ENCODE peak calls at places on chromosomes 4 and X, in seven cellular contexts. One of them, this sample, is unnamed.

GRCh38 chrX:116605576-116605975 is 142.8 kb upstream of the CT83 start:
- DNase-seq in fibroblast of mammary gland: no peak
- DNase-seq in progenitor cell of endocrine pancreas: no peak
- DNase-seq in nephron progenitor cell: no peak
- DNase-seq in GM12865: no peak
- DNase-seq in endothelial cell: no peak
- DNase-seq in body of pancreas: no peak
- DNase-seq in this sample: no peak

GRCh38 chr4:143558823-143559756 is 45.6 kb downstream of the SMARCA5 start:
- DNase-seq in fibroblast of mammary gland: peak
- DNase-seq in progenitor cell of endocrine pancreas: peak
- DNase-seq in nephron progenitor cell: peak
- DNase-seq in GM12865: peak
- DNase-seq in endothelial cell: peak
- DNase-seq in body of pancreas: peak
- DNase-seq in this sample: no peak

GRCh38 chrX:48826876-48827653 is 752 bp downstream of the ERAS start:
- DNase-seq in fibroblast of mammary gland: no peak
- DNase-seq in progenitor cell of endocrine pancreas: no peak
- DNase-seq in nephron progenitor cell: no peak
- DNase-seq in GM12865: no peak
- DNase-seq in endothelial cell: no peak
- DNase-seq in body of pancreas: no peak
- DNase-seq in this sample: no peak

GRCh38 chrX:8692886-8693285 is 39.1 kb downstream of the ANOS1 start:
- DNase-seq in fibroblast of mammary gland: peak
- DNase-seq in progenitor cell of endocrine pancreas: no peak
- DNase-seq in nephron progenitor cell: no peak
- DNase-seq in GM12865: no peak
- DNase-seq in endothelial cell: no peak
- DNase-seq in body of pancreas: no peak
- DNase-seq in this sample: no peak

GRCh38 chrX:72120798-72121197 is 10.9 kb downstream of the RTL5 start:
- DNase-seq in fibroblast of mammary gland: peak
- DNase-seq in progenitor cell of endocrine pancreas: no peak
- DNase-seq in nephron progenitor cell: no peak
- DNase-seq in GM12865: no peak
- DNase-seq in endothelial cell: no peak
- DNase-seq in body of pancreas: no peak
- DNase-seq in this sample: no peak

GRCh38 chrX:129478516-129478915 is 44.8 kb downstream of the SMARCA1 start:
- DNase-seq in fibroblast of mammary gland: peak
- DNase-seq in progenitor cell of endocrine pancreas: no peak
- DNase-seq in nephron progenitor cell: no peak
- DNase-seq in GM12865: no peak
- DNase-seq in endothelial cell: no peak
- DNase-seq in body of pancreas: no peak
- DNase-seq in this sample: no peak

GRCh38 chr4:187550256-187550950 is 445.2 kb upstream of the ZFP42 start:
- DNase-seq in fibroblast of mammary gland: no peak
- DNase-seq in progenitor cell of endocrine pancreas: no peak
- DNase-seq in nephron progenitor cell: no peak
- DNase-seq in GM12865: no peak
- DNase-seq in endothelial cell: no peak
- DNase-seq in body of pancreas: no peak
- DNase-seq in this sample: no peak

GRCh38 chr4:53240573-53240972 is 125.3 kb downstream of the SCFD2 start:
- DNase-seq in fibroblast of mammary gland: no peak
- DNase-seq in progenitor cell of endocrine pancreas: no peak
- DNase-seq in nephron progenitor cell: no peak
- DNase-seq in GM12865: no peak
- DNase-seq in endothelial cell: no peak
- DNase-seq in body of pancreas: no peak
- DNase-seq in this sample: no peak

GRCh38 chr4:146165840-146166239 is 9.7 kb upstream of the LSM6 start:
- DNase-seq in fibroblast of mammary gland: peak
- DNase-seq in progenitor cell of endocrine pancreas: no peak
- DNase-seq in nephron progenitor cell: no peak
- DNase-seq in GM12865: peak
- DNase-seq in endothelial cell: no peak
- DNase-seq in body of pancreas: no peak
- DNase-seq in this sample: no peak

GRCh38 chrX:348461-349117 is 30.0 kb upstream of the GTPBP6 start:
- DNase-seq in fibroblast of mammary gland: no peak
- DNase-seq in progenitor cell of endocrine pancreas: no peak
- DNase-seq in nephron progenitor cell: no peak
- DNase-seq in GM12865: no peak
- DNase-seq in endothelial cell: no peak
- DNase-seq in body of pancreas: no peak
- DNase-seq in this sample: peak

GRCh38 chrX:94942603-94943002 is 1268.6 kb downstream of the FAM133A start:
- DNase-seq in fibroblast of mammary gland: no peak
- DNase-seq in progenitor cell of endocrine pancreas: no peak
- DNase-seq in nephron progenitor cell: no peak
- DNase-seq in GM12865: no peak
- DNase-seq in endothelial cell: no peak
- DNase-seq in body of pancreas: no peak
- DNase-seq in this sample: no peak

GRCh38 chrX:109848451-109849050 is 115.5 kb upstream of the ACSL4 start:
- DNase-seq in fibroblast of mammary gland: no peak
- DNase-seq in progenitor cell of endocrine pancreas: no peak
- DNase-seq in nephron progenitor cell: peak
- DNase-seq in GM12865: no peak
- DNase-seq in endothelial cell: no peak
- DNase-seq in body of pancreas: no peak
- DNase-seq in this sample: no peak

GRCh38 chr4:123600921-123601904 is 204.6 kb downstream of the SPRY1 start:
- DNase-seq in fibroblast of mammary gland: no peak
- DNase-seq in progenitor cell of endocrine pancreas: no peak
- DNase-seq in nephron progenitor cell: no peak
- DNase-seq in GM12865: no peak
- DNase-seq in endothelial cell: no peak
- DNase-seq in body of pancreas: no peak
- DNase-seq in this sample: no peak

GRCh38 chr4:30838346-30838745 is 118.2 kb downstream of the PCDH7 start:
- DNase-seq in fibroblast of mammary gland: no peak
- DNase-seq in progenitor cell of endocrine pancreas: no peak
- DNase-seq in nephron progenitor cell: no peak
- DNase-seq in GM12865: no peak
- DNase-seq in endothelial cell: no peak
- DNase-seq in body of pancreas: no peak
- DNase-seq in this sample: no peak

GRCh38 chr4:136581119-136581518 is 951.2 kb downstream of the PCDH18 start:
- DNase-seq in fibroblast of mammary gland: no peak
- DNase-seq in progenitor cell of endocrine pancreas: no peak
- DNase-seq in nephron progenitor cell: no peak
- DNase-seq in GM12865: no peak
- DNase-seq in endothelial cell: no peak
- DNase-seq in body of pancreas: no peak
- DNase-seq in this sample: no peak

GRCh38 chrX:13702390-13702789 is 13.5 kb downstream of the RAB9A start:
- DNase-seq in fibroblast of mammary gland: no peak
- DNase-seq in progenitor cell of endocrine pancreas: no peak
- DNase-seq in nephron progenitor cell: no peak
- DNase-seq in GM12865: no peak
- DNase-seq in endothelial cell: no peak
- DNase-seq in body of pancreas: peak
- DNase-seq in this sample: no peak

GRCh38 chr4:164977243-164978164 is at the start of gene TRIM61:
- DNase-seq in fibroblast of mammary gland: peak
- DNase-seq in progenitor cell of endocrine pancreas: peak
- DNase-seq in nephron progenitor cell: peak
- DNase-seq in GM12865: peak
- DNase-seq in endothelial cell: peak
- DNase-seq in body of pancreas: peak
- DNase-seq in this sample: no peak

GRCh38 chrX:43750248-43750676 is 94.2 kb downstream of the MAOA start:
- DNase-seq in fibroblast of mammary gland: peak
- DNase-seq in progenitor cell of endocrine pancreas: no peak
- DNase-seq in nephron progenitor cell: peak
- DNase-seq in GM12865: peak
- DNase-seq in endothelial cell: peak
- DNase-seq in body of pancreas: peak
- DNase-seq in this sample: no peak

GRCh38 chr4:2080429-2081300 is 21.5 kb downstream of the NAT8L start:
- DNase-seq in fibroblast of mammary gland: no peak
- DNase-seq in progenitor cell of endocrine pancreas: no peak
- DNase-seq in nephron progenitor cell: no peak
- DNase-seq in GM12865: no peak
- DNase-seq in endothelial cell: no peak
- DNase-seq in body of pancreas: no peak
- DNase-seq in this sample: peak

GRCh38 chr4:1092026-1092982 is 21.1 kb downstream of the RNF212 start:
- DNase-seq in fibroblast of mammary gland: no peak
- DNase-seq in progenitor cell of endocrine pancreas: no peak
- DNase-seq in nephron progenitor cell: no peak
- DNase-seq in GM12865: no peak
- DNase-seq in endothelial cell: no peak
- DNase-seq in body of pancreas: no peak
- DNase-seq in this sample: no peak

GRCh38 chr4:56902703-56903102 is 5.0 kb upstream of the REST start:
- DNase-seq in fibroblast of mammary gland: no peak
- DNase-seq in progenitor cell of endocrine pancreas: no peak
- DNase-seq in nephron progenitor cell: no peak
- DNase-seq in GM12865: no peak
- DNase-seq in endothelial cell: no peak
- DNase-seq in body of pancreas: no peak
- DNase-seq in this sample: no peak

GRCh38 chrX:72526534-72527508 is 45.8 kb downstream of the HDAC8 start:
- DNase-seq in fibroblast of mammary gland: peak
- DNase-seq in progenitor cell of endocrine pancreas: no peak
- DNase-seq in nephron progenitor cell: no peak
- DNase-seq in GM12865: peak
- DNase-seq in endothelial cell: no peak
- DNase-seq in body of pancreas: no peak
- DNase-seq in this sample: no peak

DNA sequence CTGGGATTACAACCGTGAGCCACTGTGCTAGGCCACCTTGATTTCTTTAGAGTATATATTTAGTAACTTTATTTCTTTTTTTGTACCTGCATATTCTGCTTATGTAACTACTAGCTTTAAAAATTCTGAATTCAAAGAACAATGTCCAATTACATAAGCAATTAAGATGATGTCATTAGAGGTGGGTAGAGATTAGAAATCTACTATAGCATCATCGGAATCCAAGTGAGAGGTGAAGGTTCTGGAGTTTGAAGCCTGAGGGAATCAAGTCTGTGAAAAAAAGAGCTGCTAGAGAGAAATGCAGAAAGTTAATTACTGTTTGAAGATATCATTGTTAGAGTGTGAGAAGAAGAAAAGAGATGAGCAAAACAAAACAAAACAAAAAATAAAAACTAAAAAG is 79.0 kb upstream of the ENPEP start:
- DNase-seq in fibroblast of mammary gland: no peak
- DNase-seq in progenitor cell of endocrine pancreas: no peak
- DNase-seq in nephron progenitor cell: no peak
- DNase-seq in GM12865: no peak
- DNase-seq in endothelial cell: no peak
- DNase-seq in body of pancreas: no peak
- DNase-seq in this sample: no peak
- TF ChIP-seq CTCF in fibroblast of mammary gland: no peak
- TF ChIP-seq CTCF in progenitor cell of endocrine pancreas: no peak
- TF ChIP-seq CTCF in nephron progenitor cell: no peak
- TF ChIP-seq CTCF in GM12865: no peak
- TF ChIP-seq CTCF in endothelial cell: no peak
- TF ChIP-seq CTCF in body of pancreas: no peak
- TF ChIP-seq CTCF in this sample: no peak

GRCh38 chr4:138828926-138829325 is 186.7 kb upstream of the NOCT start:
- DNase-seq in fibroblast of mammary gland: no peak
- DNase-seq in progenitor cell of endocrine pancreas: no peak
- DNase-seq in nephron progenitor cell: no peak
- DNase-seq in GM12865: no peak
- DNase-seq in endothelial cell: no peak
- DNase-seq in body of pancreas: no peak
- DNase-seq in this sample: no peak

GRCh38 chr4:138835833-138836521 is 179.6 kb upstream of the NOCT start:
- DNase-seq in fibroblast of mammary gland: peak
- DNase-seq in progenitor cell of endocrine pancreas: no peak
- DNase-seq in nephron progenitor cell: no peak
- DNase-seq in GM12865: peak
- DNase-seq in endothelial cell: no peak
- DNase-seq in body of pancreas: peak
- DNase-seq in this sample: no peak

GRCh38 chr4:138832563-138832962 is 183.0 kb upstream of the NOCT start:
- DNase-seq in fibroblast of mammary gland: no peak
- DNase-seq in progenitor cell of endocrine pancreas: no peak
- DNase-seq in nephron progenitor cell: no peak
- DNase-seq in GM12865: no peak
- DNase-seq in endothelial cell: no peak
- DNase-seq in body of pancreas: no peak
- DNase-seq in this sample: no peak

GRCh38 chr4:138834029-138834428 is 181.6 kb upstream of the NOCT start:
- DNase-seq in fibroblast of mammary gland: no peak
- DNase-seq in progenitor cell of endocrine pancreas: no peak
- DNase-seq in nephron progenitor cell: no peak
- DNase-seq in GM12865: no peak
- DNase-seq in endothelial cell: no peak
- DNase-seq in body of pancreas: no peak
- DNase-seq in this sample: no peak

DNA sequence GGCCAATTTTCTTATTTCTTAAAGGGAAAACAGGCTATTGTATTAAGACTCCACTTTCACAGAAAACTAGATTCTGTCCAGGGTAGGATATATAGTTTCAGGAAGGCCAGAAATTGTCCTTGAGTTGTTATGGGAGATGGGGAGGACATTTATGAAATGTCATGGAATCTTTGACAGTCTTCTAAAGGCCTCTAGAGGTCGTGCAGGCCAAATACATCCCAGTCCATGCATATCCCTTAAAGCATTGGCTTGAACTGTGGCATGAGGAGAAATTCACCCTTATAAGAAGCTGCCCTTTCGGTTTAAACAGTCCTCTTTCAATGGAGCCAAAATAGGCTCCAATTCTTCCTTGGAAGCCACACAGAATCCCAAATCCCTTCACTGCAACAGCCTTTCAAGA is 183.6 kb upstream of the NOCT start:
- DNase-seq in fibroblast of mammary gland: no peak
- DNase-seq in progenitor cell of endocrine pancreas: no peak
- DNase-seq in nephron progenitor cell: no peak
- DNase-seq in GM12865: no peak
- DNase-seq in endothelial cell: no peak
- DNase-seq in body of pancreas: no peak
- DNase-seq in this sample: no peak
- TF ChIP-seq CTCF in fibroblast of mammary gland: no peak
- TF ChIP-seq CTCF in progenitor cell of endocrine pancreas: no peak
- TF ChIP-seq CTCF in nephron progenitor cell: no peak
- TF ChIP-seq CTCF in GM12865: no peak
- TF ChIP-seq CTCF in endothelial cell: no peak
- TF ChIP-seq CTCF in body of pancreas: no peak
- TF ChIP-seq CTCF in this sample: no peak

GRCh38 chrX:51643377-51643776 is 24.7 kb upstream of the CENPVL3 start:
- DNase-seq in fibroblast of mammary gland: no peak
- DNase-seq in progenitor cell of endocrine pancreas: no peak
- DNase-seq in nephron progenitor cell: no peak
- DNase-seq in GM12865: no peak
- DNase-seq in endothelial cell: no peak
- DNase-seq in body of pancreas: no peak
- DNase-seq in this sample: no peak

GRCh38 chrX:51641421-51642021 is 22.8 kb upstream of the CENPVL3 start:
- DNase-seq in fibroblast of mammary gland: peak
- DNase-seq in progenitor cell of endocrine pancreas: no peak
- DNase-seq in nephron progenitor cell: peak
- DNase-seq in GM12865: peak
- DNase-seq in endothelial cell: peak
- DNase-seq in body of pancreas: peak
- DNase-seq in this sample: no peak
- TF ChIP-seq CTCF in fibroblast of mammary gland: peak
- TF ChIP-seq CTCF in progenitor cell of endocrine pancreas: peak
- TF ChIP-seq CTCF in nephron progenitor cell: peak
- TF ChIP-seq CTCF in GM12865: peak
- TF ChIP-seq CTCF in endothelial cell: peak
- TF ChIP-seq CTCF in body of pancreas: peak
- TF ChIP-seq CTCF in this sample: peak

GRCh38 chrX:70096052-70096451 is 33.8 kb downstream of the OTUD6A start:
- DNase-seq in fibroblast of mammary gland: peak
- DNase-seq in progenitor cell of endocrine pancreas: no peak
- DNase-seq in nephron progenitor cell: no peak
- DNase-seq in GM12865: no peak
- DNase-seq in endothelial cell: peak
- DNase-seq in body of pancreas: no peak
- DNase-seq in this sample: no peak
- TF ChIP-seq CTCF in fibroblast of mammary gland: peak
- TF ChIP-seq CTCF in progenitor cell of endocrine pancreas: peak
- TF ChIP-seq CTCF in nephron progenitor cell: no peak
- TF ChIP-seq CTCF in GM12865: no peak
- TF ChIP-seq CTCF in endothelial cell: no peak
- TF ChIP-seq CTCF in body of pancreas: no peak
- TF ChIP-seq CTCF in this sample: no peak

This sample was measured in osteocyte.